ENCODE peak calls at places on chromosomes 7 and 10, in ten cellular contexts. Z is GM12878, H is HCT116, D is stomach, T is pancreas, G is kidney, C is left lung, L is heart left ventricle, R is testis, Y is fibroblast of lung. N is an unnamed sample. For H3K4me1, the result is how much of the 10 kb centered on the place peaks cover.

GRCh38 chr10:47261121-47261520 is 38.9 kb upstream of the GDF10 start:
- DNase-seq in Z (peak), H (no peak), D (no peak), T (no peak), G (no peak), C (no peak), L (no peak), R (no peak), Y (no peak), N (peak)

GRCh38 chr7:123057926-123058325 is 62.4 kb upstream of the TAS2R16 start:
- DNase-seq in Z (no peak), H (no peak), D (no peak), T (no peak), G (no peak), C (no peak), L (no peak), R (no peak), Y (no peak), N (no peak)

GRCh38 chr10:37856881-37857286 is 526 bp downstream of the ZNF248 start:
- DNase-seq in Z (no peak), H (no peak), D (peak), T (peak), G (peak), C (peak), L (peak), R (peak), Y (peak), N (no peak)

GRCh38 chr10:24477925-24478324 is 245.8 kb downstream of the ARHGAP21 start:
- DNase-seq in Z (no peak), H (no peak), D (no peak), T (no peak), G (no peak), C (no peak), L (no peak), R (no peak), Y (no peak), N (no peak)

GRCh38 chr7:151038951-151039849 is 9.1 kb upstream of the ASIC3 start:
- DNase-seq in Z (no peak), H (no peak), D (peak), T (peak), G (peak), C (peak), L (peak), R (peak), Y (peak), N (peak)

GRCh38 chr7:90772410-90772809 is 176.3 kb downstream of the CDK14 start:
- DNase-seq in Z (no peak), H (no peak), D (no peak), T (no peak), G (no peak), C (no peak), L (no peak), R (no peak), Y (no peak), N (no peak)

GRCh38 chr10:49334993-49335972 is 36.3 kb downstream of the C10orf71 start:
- DNase-seq in Z (no peak), H (no peak), D (no peak), T (no peak), G (no peak), C (no peak), L (no peak), R (no peak), Y (no peak), N (no peak)

GRCh38 chr7:129514683-129515082 is 12.4 kb downstream of the SMKR1 start:
- DNase-seq in Z (no peak), H (no peak), D (no peak), T (no peak), G (no peak), C (no peak), L (no peak), R (no peak), Y (no peak), N (no peak)

GRCh38 chr10:82544377-82544776 is 669.4 kb downstream of the NRG3 start:
- DNase-seq in Z (no peak), H (no peak), D (no peak), T (no peak), G (no peak), C (no peak), L (no peak), R (no peak), Y (no peak), N (no peak)

GRCh38 chr10:89710748-89711147 is 9.4 kb downstream of the KIF20B start:
- DNase-seq in Z (no peak), H (no peak), D (no peak), T (no peak), G (no peak), C (no peak), L (no peak), R (no peak), Y (peak), N (no peak)

GRCh38 chr7:36387437-36388345 is 2.0 kb upstream of the ANLN start:
- DNase-seq in Z (no peak), H (peak), D (no peak), T (no peak), G (no peak), C (no peak), L (no peak), R (no peak), Y (no peak), N (no peak)

GRCh38 chr7:121931149-121931922 is 58.4 kb downstream of the PTPRZ1 start:
- DNase-seq in Z (no peak), H (no peak), D (no peak), T (no peak), G (no peak), C (no peak), L (no peak), R (no peak), Y (no peak), N (no peak)

GRCh38 chr7:91098566-91098965 is 165.7 kb upstream of the FZD1 start:
- DNase-seq in Z (no peak), H (no peak), D (no peak), T (no peak), G (no peak), C (no peak), L (no peak), R (no peak), Y (no peak), N (no peak)

GRCh38 chr7:112566392-112567324 is 85.9 kb downstream of the LSMEM1 start:
- DNase-seq in Z (no peak), H (no peak), D (no peak), T (no peak), G (no peak), C (no peak), L (no peak), R (no peak), Y (no peak), N (no peak)

GRCh38 chr10:88793747-88794299 is 8.7 kb upstream of the LIPM start:
- DNase-seq in Z (peak), H (no peak), D (no peak), T (no peak), G (no peak), C (no peak), L (no peak), R (no peak), Y (peak), N (no peak)

GRCh38 chr7:64636386-64636785 is 29.5 kb upstream of the ZNF107 start:
- DNase-seq in Z (no peak), H (no peak), D (no peak), T (no peak), G (no peak), C (no peak), L (no peak), R (no peak), Y (no peak), N (no peak)

GRCh38 chr10:120132811-120133210 is 240.3 kb downstream of the SEC23IP start:
- DNase-seq in Z (no peak), H (no peak), D (no peak), T (no peak), G (no peak), C (no peak), L (no peak), R (no peak), Y (no peak), N (no peak)

GRCh38 chr10:106559442-106559841 is 605.1 kb downstream of the SORCS1 start:
- DNase-seq in Z (no peak), H (no peak), D (no peak), T (no peak), G (no peak), C (no peak), L (no peak), R (no peak), Y (peak), N (no peak)

GRCh38 chr10:129870926-129871660 is 93.0 kb downstream of the EBF3 start:
- DNase-seq in Z (no peak), H (no peak), D (no peak), T (no peak), G (no peak), C (no peak), L (no peak), R (no peak), Y (peak), N (no peak)

GRCh38 chr7:84746347-84746746 is 440.5 kb downstream of the SEMA3D start:
- DNase-seq in Z (no peak), H (no peak), D (no peak), T (no peak), G (no peak), C (no peak), L (no peak), R (no peak), Y (peak), N (no peak)

GRCh38 chr7:44114586-44115310 is 8.6 kb downstream of the POLD2 start:
- DNase-seq in Z (no peak), H (no peak), D (no peak), T (no peak), G (peak), C (no peak), L (peak), R (peak), Y (no peak), N (no peak)

GRCh38 chr10:71966046-71967004 is 2.1 kb downstream of the CHST3 start:
- DNase-seq in Z (no peak), H (no peak), D (no peak), T (no peak), G (no peak), C (no peak), L (no peak), R (no peak), Y (no peak), N (no peak)

GRCh38 chr10:28676297-28676967 is 889 bp upstream of the BAMBI start:
- DNase-seq in Z (no peak), H (no peak), D (peak), T (peak), G (no peak), C (no peak), L (no peak), R (peak), Y (no peak), N (peak)

GRCh38 chr10:63553031-63553430 is 31.8 kb downstream of the REEP3 start:
- DNase-seq in Z (no peak), H (peak), D (no peak), T (no peak), G (no peak), C (no peak), L (no peak), R (no peak), Y (peak), N (no peak)

GRCh38 chr7:44973610-44974401 is 5.0 kb downstream of the MYO1G start:
- DNase-seq in Z (no peak), H (no peak), D (peak), T (peak), G (peak), C (peak), L (no peak), R (peak), Y (no peak), N (peak)

GRCh38 chr7:27199820-27200760 is at the start of gene HOXA13:
- DNase-seq in Z (no peak), H (peak), D (no peak), T (no peak), G (peak), C (peak), L (no peak), R (no peak), Y (no peak), N (peak)

GRCh38 chr10:29257784-29258135 is 31.1 kb upstream of the LYZL1 start:
- DNase-seq in Z (no peak), H (no peak), D (no peak), T (no peak), G (no peak), C (no peak), L (no peak), R (no peak), Y (no peak), N (no peak)

GRCh38 chr10:84054743-84055142 is 84.6 kb upstream of the GHITM start:
- DNase-seq in Z (no peak), H (no peak), D (no peak), T (no peak), G (no peak), C (no peak), L (no peak), R (no peak), Y (no peak), N (peak)

GRCh38 chr7:13017325-13017853 is 330.0 kb downstream of the ARL4A start:
- DNase-seq in Z (no peak), H (peak), D (no peak), T (no peak), G (no peak), C (no peak), L (no peak), R (no peak), Y (peak), N (peak)

GRCh38 chr7:41103331-41103730 is 599.6 kb downstream of the INHBA start:
- DNase-seq in Z (peak), H (no peak), D (no peak), T (no peak), G (no peak), C (no peak), L (no peak), R (no peak), Y (no peak), N (no peak)

GRCh38 chr7:41098402-41098801 is 604.5 kb downstream of the INHBA start:
- DNase-seq in Z (no peak), H (no peak), D (no peak), T (no peak), G (no peak), C (no peak), L (no peak), R (no peak), Y (no peak), N (no peak)

GRCh38 chr7:41097501-41097900 is 605.4 kb downstream of the INHBA start:
- DNase-seq in Z (no peak), H (no peak), D (no peak), T (no peak), G (no peak), C (no peak), L (no peak), R (no peak), Y (peak), N (no peak)

GRCh38 chr7:41096921-41097320 is 606.0 kb downstream of the INHBA start:
- DNase-seq in Z (no peak), H (no peak), D (no peak), T (no peak), G (no peak), C (no peak), L (no peak), R (no peak), Y (peak), N (no peak)

GRCh38 chr7:41098846-41099245 is 604.0 kb downstream of the INHBA start:
- DNase-seq in Z (no peak), H (no peak), D (no peak), T (no peak), G (no peak), C (no peak), L (no peak), R (no peak), Y (no peak), N (no peak)
- H3K27ac ChIP-seq in Z (no peak), H (no peak), D (no peak), T (no peak), G (no peak), C (no peak), L (no peak), R (no peak), Y (no peak), N (no peak)

GRCh38 chr7:71867626-71868025 is 544.5 kb downstream of the CALN1 start:
- DNase-seq in Z (no peak), H (no peak), D (no peak), T (no peak), G (no peak), C (no peak), L (no peak), R (no peak), Y (no peak), N (no peak)

GRCh38 chr7:71868797-71869196 is 543.3 kb downstream of the CALN1 start:
- DNase-seq in Z (no peak), H (no peak), D (no peak), T (no peak), G (no peak), C (no peak), L (no peak), R (no peak), Y (peak), N (no peak)

DNA sequence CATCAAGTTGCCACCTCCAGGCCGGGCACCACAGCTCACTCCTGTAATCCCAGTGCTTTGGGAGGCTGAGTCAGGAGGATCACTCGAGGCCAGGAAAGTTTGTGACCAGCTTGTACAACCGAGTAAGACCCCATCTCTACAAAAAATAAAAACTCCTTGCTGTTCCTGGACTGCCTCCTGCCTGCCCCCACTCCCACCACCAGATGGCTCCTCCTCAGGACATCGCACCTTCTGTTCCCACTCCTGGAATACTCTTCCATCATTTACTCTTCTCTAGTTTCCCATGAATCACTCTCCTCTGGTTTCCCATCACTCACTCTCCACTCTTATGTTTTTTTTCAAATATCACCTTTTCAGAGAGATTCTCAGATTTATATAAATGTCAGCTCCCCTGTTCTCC is 540.7 kb downstream of the CALN1 start:
- DNase-seq in Z (no peak), H (no peak), D (no peak), T (no peak), G (no peak), C (no peak), L (no peak), R (no peak), Y (no peak), N (peak)
- TF ChIP-seq CTCF in Z (no peak), H (peak), D (no peak), T (no peak), G (no peak), C (no peak), L (no peak), R (no peak), Y (peak), N (peak)

DNA sequence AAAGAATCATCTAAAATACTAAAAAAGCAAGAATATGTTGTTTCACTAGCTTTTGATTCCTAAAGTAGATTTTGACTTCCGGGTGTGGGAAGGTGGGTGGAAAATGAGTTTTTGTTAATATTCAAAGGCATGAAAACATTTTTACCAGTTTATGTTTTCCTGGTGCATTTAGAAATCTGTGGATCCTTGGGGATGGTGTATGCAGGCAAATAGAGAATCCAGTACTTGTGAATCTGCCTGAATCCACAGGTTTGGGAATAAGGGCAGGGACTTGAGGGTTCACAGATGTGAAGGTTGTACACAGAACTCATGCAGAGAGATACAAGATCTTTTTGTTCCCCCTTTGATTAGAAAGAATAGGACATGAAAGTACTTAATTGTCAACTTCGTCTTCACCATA is 22.4 kb downstream of the AUTS2 start:
- DNase-seq in Z (no peak), H (no peak), D (no peak), T (no peak), G (no peak), C (no peak), L (no peak), R (no peak), Y (no peak), N (no peak)
- H3K4me1 ChIP-seq in Z (under half), H (under half), D (under half), T (under half), G (under half), C (under half), L (under half), R (under half), Y (under half), N (under half)

GRCh38 chr7:357531-358209 is 67.7 kb downstream of the FOXL3 start:
- DNase-seq in Z (no peak), H (no peak), D (no peak), T (no peak), G (no peak), C (peak), L (no peak), R (no peak), Y (no peak), N (no peak)
- H3K27ac ChIP-seq in Z (no peak), H (no peak), D (no peak), T (peak), G (no peak), C (no peak), L (no peak), R (no peak), Y (no peak), N (no peak)

GRCh38 chr10:10294801-10295515 is 722.7 kb upstream of the CELF2 start:
- DNase-seq in Z (no peak), H (no peak), D (no peak), T (no peak), G (peak), C (peak), L (no peak), R (no peak), Y (no peak), N (peak)

GRCh38 chr10:10293431-10293830 is 724.2 kb upstream of the CELF2 start:
- DNase-seq in Z (no peak), H (no peak), D (no peak), T (no peak), G (no peak), C (no peak), L (peak), R (peak), Y (peak), N (peak)

DNA sequence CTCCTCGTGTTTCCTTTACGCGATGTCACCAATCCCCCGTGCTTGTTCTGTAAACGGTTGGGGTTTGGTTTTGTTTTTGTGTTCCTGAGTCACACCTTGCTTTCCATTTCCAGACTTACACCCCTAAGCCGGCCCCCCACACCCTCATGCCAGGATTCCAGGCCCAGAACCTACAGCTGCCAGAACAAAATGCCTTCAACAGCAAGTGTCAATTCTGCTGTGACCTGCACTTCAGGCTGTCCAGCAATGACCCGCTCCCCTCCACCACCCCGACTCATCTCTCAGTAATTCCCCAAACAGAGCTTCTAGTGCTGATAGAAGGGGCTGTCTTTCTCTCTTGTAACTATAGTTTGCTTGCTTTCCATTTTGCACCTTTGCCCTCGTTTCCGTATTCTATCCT is 722.1 kb upstream of the CELF2 start:
- DNase-seq in Z (no peak), H (no peak), D (no peak), T (no peak), G (no peak), C (no peak), L (no peak), R (no peak), Y (no peak), N (no peak)
- TF ChIP-seq CTCF in Z (no peak), H (no peak), D (no peak), T (no peak), G (no peak), C (no peak), L (no peak), R (no peak), Y (no peak), N (no peak)

GRCh38 chr7:37943905-37944736 is 23.7 kb downstream of the EPDR1 start:
- DNase-seq in Z (peak), H (no peak), D (no peak), T (no peak), G (no peak), C (no peak), L (no peak), R (no peak), Y (no peak), N (no peak)

GRCh38 chr7:37944737-37945054 is 24.3 kb downstream of the EPDR1 start:
- DNase-seq in Z (no peak), H (no peak), D (no peak), T (no peak), G (no peak), C (no peak), L (no peak), R (no peak), Y (no peak), N (no peak)

GRCh38 chr7:37945336-37945735 is 24.9 kb downstream of the EPDR1 start:
- DNase-seq in Z (no peak), H (no peak), D (no peak), T (no peak), G (no peak), C (no peak), L (no peak), R (no peak), Y (peak), N (no peak)

GRCh38 chr7:37947138-37947839 is 26.8 kb downstream of the EPDR1 start:
- DNase-seq in Z (no peak), H (no peak), D (no peak), T (no peak), G (no peak), C (no peak), L (no peak), R (no peak), Y (no peak), N (no peak)

GRCh38 chr7:37942934-37943610 is 22.6 kb downstream of the EPDR1 start:
- DNase-seq in Z (peak), H (no peak), D (no peak), T (peak), G (peak), C (peak), L (peak), R (peak), Y (peak), N (peak)
- H3K4me1 ChIP-seq in Z (under half), H (under half), D (under half), T (under half), G (under half), C (under half), L (under half), R (under half), Y (under half), N (under half)

GRCh38 chr7:131090866-131091692 is 236.6 kb upstream of the MKLN1 start:
- DNase-seq in Z (no peak), H (no peak), D (no peak), T (no peak), G (no peak), C (no peak), L (no peak), R (no peak), Y (no peak), N (no peak)
- H3K27ac ChIP-seq in Z (no peak), H (no peak), D (no peak), T (no peak), G (no peak), C (no peak), L (no peak), R (peak), Y (no peak), N (peak)

GRCh38 chr10:44878704-44879530 is 32.2 kb upstream of the TMEM72 start:
- DNase-seq in Z (no peak), H (no peak), D (peak), T (peak), G (peak), C (peak), L (peak), R (peak), Y (peak), N (peak)
- TF ChIP-seq CTCF in Z (peak), H (no peak), D (no peak), T (no peak), G (peak), C (no peak), L (no peak), R (no peak), Y (peak), N (peak)

N was measured in endodermal cell.